ENCODE peak calls at places on chromosomes 3 and 15, in six cellular contexts. One of them, this sample, is unnamed.

GRCh38 chr3:170524072-170524471 is 61.8 kb downstream of the SLC7A14 start:
- DNase-seq in endodermal cell: no peak
- DNase-seq in endothelial cell of umbilical vein: peak; percentile 72
- DNase-seq in MM.1S: no peak
- DNase-seq in mammary epithelial cell: no peak
- DNase-seq in neuronal stem cell: no peak
- DNase-seq in this sample: no peak

GRCh38 chr15:74541494-74542191 is 623 bp downstream of the ARID3B start:
- DNase-seq in endodermal cell: peak; percentile 80
- DNase-seq in endothelial cell of umbilical vein: peak; percentile 68
- DNase-seq in MM.1S: peak; percentile 80
- DNase-seq in mammary epithelial cell: peak; percentile 55
- DNase-seq in neuronal stem cell: peak; percentile 31
- DNase-seq in this sample: peak; percentile 80

GRCh38 chr15:90909976-90910375 is 6.9 kb downstream of the MAN2A2 start:
- DNase-seq in endodermal cell: no peak
- DNase-seq in endothelial cell of umbilical vein: no peak
- DNase-seq in MM.1S: no peak
- DNase-seq in mammary epithelial cell: no peak
- DNase-seq in neuronal stem cell: no peak
- DNase-seq in this sample: no peak

GRCh38 chr15:98997755-98998154 is 9.8 kb downstream of the PGPEP1L start:
- DNase-seq in endodermal cell: no peak
- DNase-seq in endothelial cell of umbilical vein: no peak
- DNase-seq in MM.1S: no peak
- DNase-seq in mammary epithelial cell: no peak
- DNase-seq in neuronal stem cell: no peak
- DNase-seq in this sample: no peak

GRCh38 chr3:188720215-188720614 is 451.6 kb upstream of the TPRG1 start:
- DNase-seq in endodermal cell: no peak
- DNase-seq in endothelial cell of umbilical vein: no peak
- DNase-seq in MM.1S: no peak
- DNase-seq in mammary epithelial cell: no peak
- DNase-seq in neuronal stem cell: no peak
- DNase-seq in this sample: no peak

GRCh38 chr3:52289747-52290595 is 2.3 kb downstream of the GLYCTK start:
- DNase-seq in endodermal cell: peak; percentile 72
- DNase-seq in endothelial cell of umbilical vein: no peak
- DNase-seq in MM.1S: no peak
- DNase-seq in mammary epithelial cell: no peak
- DNase-seq in neuronal stem cell: no peak
- DNase-seq in this sample: no peak

GRCh38 chr3:23264413-23264812 is 61.3 kb downstream of the UBE2E2 start:
- DNase-seq in endodermal cell: no peak
- DNase-seq in endothelial cell of umbilical vein: no peak
- DNase-seq in MM.1S: no peak
- DNase-seq in mammary epithelial cell: peak; percentile 37
- DNase-seq in neuronal stem cell: no peak
- DNase-seq in this sample: peak; percentile 79

GRCh38 chr3:9715764-9716437 is 12.3 kb downstream of the CPNE9 start:
- DNase-seq in endodermal cell: no peak
- DNase-seq in endothelial cell of umbilical vein: peak; percentile 89
- DNase-seq in MM.1S: no peak
- DNase-seq in mammary epithelial cell: peak; percentile 76
- DNase-seq in neuronal stem cell: no peak
- DNase-seq in this sample: peak; percentile 96

GRCh38 chr15:41233367-41233771 is 2.3 kb downstream of the CHP1 start:
- DNase-seq in endodermal cell: no peak
- DNase-seq in endothelial cell of umbilical vein: peak; percentile 45
- DNase-seq in MM.1S: no peak
- DNase-seq in mammary epithelial cell: peak; percentile 62
- DNase-seq in neuronal stem cell: no peak
- DNase-seq in this sample: peak; percentile 78

GRCh38 chr3:64343692-64344440 is 118.6 kb upstream of the PRICKLE2 start:
- DNase-seq in endodermal cell: peak; percentile 35
- DNase-seq in endothelial cell of umbilical vein: peak; percentile 27
- DNase-seq in MM.1S: no peak
- DNase-seq in mammary epithelial cell: peak; percentile 59
- DNase-seq in neuronal stem cell: no peak
- DNase-seq in this sample: no peak

GRCh38 chr3:64340636-64341240 is 115.5 kb upstream of the PRICKLE2 start:
- DNase-seq in endodermal cell: peak; percentile 34
- DNase-seq in endothelial cell of umbilical vein: no peak
- DNase-seq in MM.1S: no peak
- DNase-seq in mammary epithelial cell: peak; percentile 57
- DNase-seq in neuronal stem cell: no peak
- DNase-seq in this sample: no peak

GRCh38 chr3:64344721-64345207 is 119.5 kb upstream of the PRICKLE2 start:
- DNase-seq in endodermal cell: peak; percentile 92
- DNase-seq in endothelial cell of umbilical vein: no peak
- DNase-seq in MM.1S: no peak
- DNase-seq in mammary epithelial cell: peak; percentile 74
- DNase-seq in neuronal stem cell: no peak
- DNase-seq in this sample: peak; percentile 59

GRCh38 chr3:64342940-64343691 is 117.8 kb upstream of the PRICKLE2 start:
- DNase-seq in endodermal cell: peak; percentile 74
- DNase-seq in endothelial cell of umbilical vein: peak; percentile 34
- DNase-seq in MM.1S: no peak
- DNase-seq in mammary epithelial cell: peak; percentile 91
- DNase-seq in neuronal stem cell: no peak
- DNase-seq in this sample: peak; percentile 71

GRCh38 chr3:64341355-64341754 is 116.1 kb upstream of the PRICKLE2 start:
- DNase-seq in endodermal cell: peak; percentile 61
- DNase-seq in endothelial cell of umbilical vein: no peak
- DNase-seq in MM.1S: no peak
- DNase-seq in mammary epithelial cell: no peak
- DNase-seq in neuronal stem cell: no peak
- DNase-seq in this sample: no peak
- H3K9ac ChIP-seq in endodermal cell: no peak overlapping the region
- H3K9ac ChIP-seq in endothelial cell of umbilical vein: no peak overlapping the region
- H3K9ac ChIP-seq in MM.1S: no peak overlapping the region
- H3K9ac ChIP-seq in mammary epithelial cell: no peak overlapping the region
- H3K9ac ChIP-seq in neuronal stem cell: no peak overlapping the region
- H3K9ac ChIP-seq in this sample: no peak overlapping the region

DNA sequence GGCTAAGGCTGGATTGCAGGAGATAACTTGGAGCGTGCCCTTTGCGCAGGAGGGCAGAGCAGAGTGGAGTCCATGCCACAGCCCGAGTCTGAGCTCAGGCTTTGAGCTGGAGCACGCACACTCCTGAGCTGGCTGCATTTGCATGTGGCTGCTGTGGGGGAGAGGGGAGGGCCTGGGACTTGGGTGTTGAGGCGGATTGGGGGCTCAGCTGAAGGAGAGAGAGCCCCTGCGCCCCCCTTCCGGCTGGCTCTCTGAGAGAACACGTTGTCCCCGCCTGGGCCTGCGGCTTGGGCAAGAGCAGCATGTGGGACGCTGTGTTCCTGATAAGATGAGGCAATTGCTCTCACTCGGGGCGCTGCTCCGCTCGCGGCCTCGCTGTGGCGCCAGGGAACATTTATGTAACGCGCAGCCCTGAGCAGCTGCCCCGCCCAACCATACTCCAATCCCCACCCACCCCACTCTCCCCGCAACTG is 39.1 kb downstream of the KLF13 start:
- DNase-seq in endodermal cell: peak; percentile 90
- DNase-seq in endothelial cell of umbilical vein: no peak
- DNase-seq in MM.1S: no peak
- DNase-seq in mammary epithelial cell: peak; percentile 70
- DNase-seq in neuronal stem cell: peak; percentile 46
- DNase-seq in this sample: no peak
- H3K9ac ChIP-seq in endodermal cell: no peak overlapping the region
- H3K9ac ChIP-seq in endothelial cell of umbilical vein: no peak overlapping the region
- H3K9ac ChIP-seq in MM.1S: no peak overlapping the region
- H3K9ac ChIP-seq in mammary epithelial cell: no peak overlapping the region
- H3K9ac ChIP-seq in neuronal stem cell: no peak overlapping the region
- H3K9ac ChIP-seq in this sample: no peak overlapping the region

DNA sequence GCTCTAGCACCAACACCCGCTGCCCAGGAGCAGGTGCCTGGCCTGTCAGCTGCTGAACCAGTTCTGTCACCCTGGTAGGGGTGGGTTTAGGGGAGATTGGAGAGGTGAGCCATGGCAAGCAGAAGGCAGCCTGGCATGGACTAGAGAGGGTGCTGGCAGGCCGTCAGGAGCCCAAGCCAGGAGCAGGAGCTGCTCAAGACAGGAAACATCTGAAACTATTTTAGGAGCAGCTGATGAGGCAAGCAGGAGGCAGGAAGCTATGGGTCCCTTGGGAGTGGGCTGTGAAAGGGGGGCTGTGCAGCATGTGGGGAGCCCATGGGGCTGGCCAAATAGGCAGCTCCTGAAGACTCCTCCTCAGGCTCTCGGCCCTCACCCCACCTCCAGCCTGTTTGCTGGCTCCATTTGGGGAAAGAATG is 2.3 kb downstream of the INKA1 start:
- DNase-seq in endodermal cell: no peak
- DNase-seq in endothelial cell of umbilical vein: peak; percentile 93
- DNase-seq in MM.1S: no peak
- DNase-seq in mammary epithelial cell: no peak
- DNase-seq in neuronal stem cell: no peak
- DNase-seq in this sample: peak; percentile 47
- H3K9ac ChIP-seq in endodermal cell: no peak overlapping the region
- H3K9ac ChIP-seq in endothelial cell of umbilical vein: peak overlapping the region; percentile 75
- H3K9ac ChIP-seq in MM.1S: no peak overlapping the region
- H3K9ac ChIP-seq in mammary epithelial cell: no peak overlapping the region
- H3K9ac ChIP-seq in neuronal stem cell: no peak overlapping the region
- H3K9ac ChIP-seq in this sample: no peak overlapping the region

GRCh38 chr3:153273767-153274443 is 111.9 kb downstream of the RAP2B start:
- DNase-seq in endodermal cell: no peak
- DNase-seq in endothelial cell of umbilical vein: no peak
- DNase-seq in MM.1S: no peak
- DNase-seq in mammary epithelial cell: peak; percentile 43
- DNase-seq in neuronal stem cell: no peak
- DNase-seq in this sample: peak; percentile 60

GRCh38 chr3:153275514-153275913 is 113.5 kb downstream of the RAP2B start:
- DNase-seq in endodermal cell: no peak
- DNase-seq in endothelial cell of umbilical vein: no peak
- DNase-seq in MM.1S: no peak
- DNase-seq in mammary epithelial cell: no peak
- DNase-seq in neuronal stem cell: no peak
- DNase-seq in this sample: no peak

GRCh38 chr3:153274521-153274920 is 112.5 kb downstream of the RAP2B start:
- DNase-seq in endodermal cell: no peak
- DNase-seq in endothelial cell of umbilical vein: no peak
- DNase-seq in MM.1S: no peak
- DNase-seq in mammary epithelial cell: no peak
- DNase-seq in neuronal stem cell: no peak
- DNase-seq in this sample: no peak

GRCh38 chr3:153269730-153270129 is 107.7 kb downstream of the RAP2B start:
- DNase-seq in endodermal cell: no peak
- DNase-seq in endothelial cell of umbilical vein: no peak
- DNase-seq in MM.1S: no peak
- DNase-seq in mammary epithelial cell: no peak
- DNase-seq in neuronal stem cell: no peak
- DNase-seq in this sample: no peak

DNA sequence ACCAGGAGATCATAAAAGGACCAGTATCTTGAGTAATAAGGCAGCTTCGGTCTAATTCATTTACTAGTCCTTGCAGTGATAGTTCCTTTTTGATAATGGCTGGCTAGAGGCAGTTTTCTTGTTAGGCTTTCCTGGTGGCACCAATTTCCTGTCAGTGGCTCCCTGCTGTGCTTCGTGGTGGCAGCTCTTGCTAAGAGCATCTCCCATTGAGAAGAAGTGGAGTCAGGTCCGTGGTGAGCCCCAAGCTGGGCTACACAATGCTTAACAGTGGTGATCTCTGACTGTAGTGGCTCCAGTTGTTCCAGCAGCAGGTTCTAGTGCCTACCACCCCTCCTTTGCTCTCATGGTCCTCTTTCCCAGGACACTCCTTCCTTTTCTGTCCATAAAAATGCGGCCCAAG is 111.2 kb downstream of the RAP2B start:
- DNase-seq in endodermal cell: no peak
- DNase-seq in endothelial cell of umbilical vein: no peak
- DNase-seq in MM.1S: no peak
- DNase-seq in mammary epithelial cell: no peak
- DNase-seq in neuronal stem cell: no peak
- DNase-seq in this sample: no peak
- H3K9ac ChIP-seq in endodermal cell: no peak overlapping the region
- H3K9ac ChIP-seq in endothelial cell of umbilical vein: no peak overlapping the region
- H3K9ac ChIP-seq in MM.1S: no peak overlapping the region
- H3K9ac ChIP-seq in mammary epithelial cell: no peak overlapping the region
- H3K9ac ChIP-seq in neuronal stem cell: no peak overlapping the region
- H3K9ac ChIP-seq in this sample: no peak overlapping the region

DNA sequence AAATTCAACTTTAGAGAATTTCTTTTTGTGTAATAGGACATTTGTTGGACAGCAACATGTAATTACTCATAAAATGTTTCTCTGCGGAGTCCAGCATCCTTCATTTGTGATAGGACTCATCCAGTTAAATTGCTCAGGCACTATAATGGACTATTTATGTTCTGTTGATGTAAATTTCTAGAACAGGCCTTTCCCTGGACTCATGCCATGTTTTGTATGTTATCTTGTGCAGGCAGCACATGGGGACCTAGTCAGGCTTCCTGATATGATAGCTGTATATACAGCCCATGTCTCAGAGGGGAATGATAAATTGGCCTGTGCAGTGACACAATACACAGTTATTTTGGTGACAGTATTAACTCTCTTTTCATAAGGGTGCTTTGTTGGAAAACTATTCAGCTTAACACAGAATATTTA is 51.5 kb downstream of the MBNL1 start:
- DNase-seq in endodermal cell: no peak
- DNase-seq in endothelial cell of umbilical vein: peak; percentile 99
- DNase-seq in MM.1S: no peak
- DNase-seq in mammary epithelial cell: no peak
- DNase-seq in neuronal stem cell: no peak
- DNase-seq in this sample: peak; percentile 16
- H3K9ac ChIP-seq in endodermal cell: no peak overlapping the region
- H3K9ac ChIP-seq in endothelial cell of umbilical vein: peak overlapping the region; percentile 89
- H3K9ac ChIP-seq in MM.1S: no peak overlapping the region
- H3K9ac ChIP-seq in mammary epithelial cell: no peak overlapping the region
- H3K9ac ChIP-seq in neuronal stem cell: no peak overlapping the region
- H3K9ac ChIP-seq in this sample: no peak overlapping the region

DNA sequence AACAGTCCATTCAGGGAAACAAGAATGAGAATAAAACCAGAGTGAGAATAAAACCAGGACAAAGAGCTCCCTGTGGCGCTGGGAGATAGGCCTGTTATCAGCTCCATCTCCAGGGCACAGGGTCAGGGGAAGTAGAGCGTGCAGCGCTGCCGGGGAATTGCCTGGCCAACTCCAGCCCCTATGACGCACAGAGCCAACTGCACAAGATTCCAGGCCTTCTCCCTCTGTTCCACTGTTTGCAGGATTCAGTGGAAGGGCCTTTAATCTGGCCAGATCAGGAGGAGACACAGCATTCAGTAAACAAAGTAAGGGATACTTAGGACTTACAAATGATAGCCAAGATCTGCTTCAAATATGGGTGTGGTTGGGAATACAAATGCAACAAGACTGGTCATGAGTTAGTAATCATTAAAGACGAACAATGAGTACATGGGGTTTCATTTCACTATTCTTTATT is 49.4 kb downstream of the ITGB5 start:
- DNase-seq in endodermal cell: peak; percentile 47
- DNase-seq in endothelial cell of umbilical vein: peak; percentile 83
- DNase-seq in MM.1S: no peak
- DNase-seq in mammary epithelial cell: peak; percentile 77
- DNase-seq in neuronal stem cell: no peak
- DNase-seq in this sample: peak; percentile 85
- H3K9ac ChIP-seq in endodermal cell: no peak overlapping the region
- H3K9ac ChIP-seq in endothelial cell of umbilical vein: peak overlapping the region; percentile 5
- H3K9ac ChIP-seq in MM.1S: no peak overlapping the region
- H3K9ac ChIP-seq in mammary epithelial cell: peak overlapping the region; percentile 44
- H3K9ac ChIP-seq in neuronal stem cell: no peak overlapping the region
- H3K9ac ChIP-seq in this sample: peak overlapping the region; percentile 86